ENCODE peak calls at places on chromosome 15, in nine cellular contexts. A is tibial artery; F is hepatocyte; V is IMR-90; L is CD8-positive, alpha-beta T cell; P is mammary epithelial cell; Z is breast epithelium; D is cardiac muscle cell; C is CD8-positive, alpha-beta memory T cell. O is an unnamed sample.

GRCh38 chr15:76799760-76800159 is 105.4 kb downstream of the SCAPER start:
- DNase-seq in A (no peak), F (no peak), V (peak; percentile 88), L (no peak), P (peak; percentile 51), Z (no peak), D (no peak), C (no peak), O (no peak)

GRCh38 chr15:90232941-90233700 is 620 bp downstream of the CIB1 start:
- DNase-seq in A (peak; percentile 79), F (peak; percentile 88), V (peak; percentile 26), L (peak; percentile 42), P (peak; percentile 60), Z (peak; percentile 70), D (peak; percentile 73), C (peak; percentile 34), O (peak; percentile 56)

GRCh38 chr15:78879517-78880241 is 7.0 kb downstream of the MORF4L1 start:
- DNase-seq in A (no peak), F (no peak), V (peak; percentile 40), L (no peak), P (no peak), Z (no peak), D (no peak), C (no peak), O (no peak)

GRCh38 chr15:67815036-67815592 is 10.2 kb upstream of the SKOR1 start:
- DNase-seq in A (peak; percentile 20), F (no peak), V (no peak), L (no peak), P (no peak), Z (peak; percentile 22), D (no peak), C (no peak), O (no peak)

GRCh38 chr15:94263341-94264273 is 32.2 kb downstream of the MCTP2 start:
- DNase-seq in A (no peak), F (no peak), V (peak; percentile 48), L (no peak), P (no peak), Z (no peak), D (no peak), C (no peak), O (no peak)

GRCh38 chr15:79117442-79118204 is 27.0 kb upstream of the RASGRF1 start:
- DNase-seq in A (no peak), F (no peak), V (no peak), L (no peak), P (no peak), Z (no peak), D (no peak), C (no peak), O (no peak)

GRCh38 chr15:36252117-36252711 is 327.2 kb upstream of the CDIN1 start:
- DNase-seq in A (no peak), F (no peak), V (no peak), L (no peak), P (no peak), Z (no peak), D (no peak), C (no peak), O (no peak)

GRCh38 chr15:85580914-85581313 is 200.5 kb downstream of the AKAP13 start:
- DNase-seq in A (no peak), F (no peak), V (no peak), L (peak; percentile 51), P (no peak), Z (no peak), D (no peak), C (peak; percentile 16), O (no peak)

GRCh38 chr15:76234337-76234889 is 76.9 kb downstream of the ETFA start:
- DNase-seq in A (no peak), F (no peak), V (no peak), L (no peak), P (no peak), Z (no peak), D (no peak), C (no peak), O (no peak)

GRCh38 chr15:36335659-36336058 is 243.8 kb upstream of the CDIN1 start:
- DNase-seq in A (no peak), F (no peak), V (peak; percentile 15), L (no peak), P (no peak), Z (no peak), D (no peak), C (no peak), O (no peak)

GRCh38 chr15:67738056-67738455 is 87.3 kb upstream of the SKOR1 start:
- DNase-seq in A (no peak), F (no peak), V (no peak), L (no peak), P (no peak), Z (no peak), D (no peak), C (no peak), O (no peak)

GRCh38 chr15:96049766-96050165 is 280.7 kb upstream of the NR2F2 start:
- DNase-seq in A (no peak), F (no peak), V (no peak), L (no peak), P (no peak), Z (no peak), D (no peak), C (no peak), O (no peak)

GRCh38 chr15:58551764-58552504 is 120.1 kb downstream of the LIPC start:
- DNase-seq in A (no peak), F (peak; percentile 65), V (peak; percentile 96), L (no peak), P (peak; percentile 92), Z (no peak), D (no peak), C (no peak), O (peak; percentile 93)

GRCh38 chr15:25094066-25094465 is 139.3 kb downstream of the SNRPN start:
- DNase-seq in A (no peak), F (no peak), V (no peak), L (no peak), P (no peak), Z (no peak), D (no peak), C (no peak), O (no peak)

GRCh38 chr15:84947947-84948830 is 33.5 kb upstream of the PDE8A start:
- DNase-seq in A (peak; percentile 76), F (no peak), V (peak; percentile 96), L (no peak), P (peak; percentile 77), Z (no peak), D (no peak), C (no peak), O (peak; percentile 58)

DNA sequence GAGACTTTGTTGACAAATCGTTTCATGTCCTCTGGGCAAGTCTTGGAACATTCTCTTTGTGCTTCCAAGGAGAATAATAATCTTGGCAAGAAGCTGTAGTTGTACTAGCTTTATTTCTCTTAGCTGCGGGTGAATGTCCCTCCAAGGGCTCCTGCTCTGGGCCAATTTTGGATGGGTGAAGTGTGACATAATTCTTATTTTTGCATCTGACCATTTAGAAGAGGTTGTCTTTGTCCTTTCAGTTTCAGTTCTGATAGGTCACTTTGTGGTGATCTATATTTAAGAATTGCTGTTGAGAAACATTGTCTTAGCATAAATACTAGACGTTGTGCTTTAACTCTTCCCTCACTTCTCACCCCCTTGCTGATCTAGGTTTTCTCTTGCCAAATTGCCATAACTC is 164.8 kb upstream of the RORA start:
- DNase-seq in A (peak; percentile 69), F (no peak), V (no peak), L (no peak), P (no peak), Z (no peak), D (no peak), C (no peak), O (no peak)
- H3K27ac ChIP-seq in A (peak overlapping the region; percentile 64), F (no peak overlapping the region), V (no peak overlapping the region), L (no peak overlapping the region), P (no peak overlapping the region), Z (peak overlapping the region; percentile 76), D (no peak overlapping the region), C (no peak overlapping the region), O (no peak overlapping the region)

GRCh38 chr15:44319385-44319784 is 30.9 kb downstream of the GOLM2 start:
- DNase-seq in A (no peak), F (no peak), V (no peak), L (no peak), P (no peak), Z (no peak), D (no peak), C (no peak), O (no peak)
- H3K4me3 ChIP-seq in A (no peak overlapping the region), F (no peak overlapping the region), V (no peak overlapping the region), L (no peak overlapping the region), P (no peak overlapping the region), Z (no peak overlapping the region), D (no peak overlapping the region), C (no peak overlapping the region), O (no peak overlapping the region)

GRCh38 chr15:101454365-101454764 is 35.1 kb downstream of the PCSK6 start:
- DNase-seq in A (no peak), F (no peak), V (no peak), L (no peak), P (no peak), Z (peak; percentile 12), D (no peak), C (no peak), O (no peak)
- H3K4me1 ChIP-seq in A (no peaks in the 10 kb centered on the region), F (peaks cover 32% of the 10 kb centered on the region), V (no peaks in the 10 kb centered on the region), L (no peaks in the 10 kb centered on the region), P (no peaks in the 10 kb centered on the region), Z (no peaks in the 10 kb centered on the region), D (peaks cover 13% of the 10 kb centered on the region), C (no peaks in the 10 kb centered on the region), O (no peaks in the 10 kb centered on the region)

GRCh38 chr15:45399381-45400212 is 21.3 kb upstream of the GATM start:
- DNase-seq in A (no peak), F (peak; percentile 80), V (peak; percentile 66), L (no peak), P (peak; percentile 52), Z (no peak), D (peak; percentile 67), C (peak; percentile 42), O (no peak)

GRCh38 chr15:45402955-45403892 is 24.9 kb upstream of the GATM start:
- DNase-seq in A (no peak), F (peak; percentile 66), V (peak; percentile 59), L (peak; percentile 25), P (peak; percentile 89), Z (peak; percentile 52), D (peak; percentile 68), C (no peak), O (peak; percentile 47)

GRCh38 chr15:45402162-45402954 is 24.0 kb upstream of the GATM start:
- DNase-seq in A (peak; percentile 98), F (peak; percentile 99), V (peak; percentile 99), L (peak; percentile 95), P (peak; percentile 99), Z (peak; percentile 94), D (peak; percentile 99), C (peak; percentile 97), O (peak; percentile 95)

GRCh38 chr15:45397116-45397665 is 18.8 kb upstream of the GATM start:
- DNase-seq in A (no peak), F (no peak), V (no peak), L (no peak), P (no peak), Z (no peak), D (no peak), C (no peak), O (no peak)

DNA sequence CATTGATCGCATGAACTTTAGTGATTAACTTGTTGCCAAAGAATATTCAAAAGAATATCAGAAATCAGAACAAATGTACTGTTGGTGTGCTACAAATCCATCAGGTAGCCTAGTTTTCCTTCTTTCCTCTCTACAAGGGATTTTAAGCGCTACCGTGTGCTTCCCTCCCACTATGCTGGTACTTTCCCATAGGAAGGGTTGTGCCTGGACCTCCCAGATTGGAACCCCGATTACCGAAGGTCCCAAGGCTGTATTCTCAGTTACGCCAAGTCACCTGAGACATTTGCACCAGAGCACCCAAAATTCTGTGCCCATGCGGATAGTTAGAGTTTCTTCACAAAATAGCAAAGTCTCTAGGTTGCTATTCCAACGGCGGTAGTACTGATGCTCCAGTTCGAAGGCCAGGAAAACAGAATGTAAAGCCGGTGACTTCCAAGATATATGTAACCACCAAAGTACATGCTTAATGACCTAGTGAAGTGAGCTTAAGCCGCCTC is 23.4 kb upstream of the GATM start:
- DNase-seq in A (no peak), F (no peak), V (no peak), L (no peak), P (no peak), Z (no peak), D (no peak), C (no peak), O (no peak)
- H3K27ac ChIP-seq in A (peak overlapping the region; percentile 90), F (peak overlapping the region; percentile 83), V (peak overlapping the region; percentile 38), L (peak overlapping the region; percentile 75), P (peak overlapping the region; percentile 50), Z (peak overlapping the region; percentile 96), D (peak overlapping the region; percentile 87), C (peak overlapping the region; percentile 80), O (no peak overlapping the region)

O was measured in SJSA1.